ENCODE peak calls at places on chromosomes 12 and 14, in nine cellular contexts. One of them, this sample, is unnamed.

GRCh38 chr14:90784621-90785270 is 31.5 kb downstream of the TTC7B start:
- DNase-seq in EL: no peak
- DNase-seq in Peyer's patch: no peak
- DNase-seq in cerebellum: no peak
- DNase-seq in Jurkat, Clone E6-1: no peak
- DNase-seq in iris pigment epithelial cell: no peak
- DNase-seq in ureter: no peak
- DNase-seq in fibroblast of pulmonary artery: no peak
- DNase-seq in IMR-90: no peak
- DNase-seq in this sample: no peak

GRCh38 chr14:102873546-102874061 is 48.9 kb upstream of the AMN start:
- DNase-seq in IMR-90: no peak
- DNase-seq in fibroblast of pulmonary artery: no peak
- DNase-seq in cerebellum: no peak
- DNase-seq in Jurkat, Clone E6-1: no peak
- DNase-seq in Peyer's patch: peak; percentile 69
- DNase-seq in EL: no peak
- DNase-seq in iris pigment epithelial cell: no peak
- DNase-seq in ureter: no peak
- DNase-seq in this sample: no peak

GRCh38 chr12:123893276-123893675 is 79.4 kb downstream of the CCDC92 start:
- DNase-seq in EL: no peak
- DNase-seq in fibroblast of pulmonary artery: no peak
- DNase-seq in iris pigment epithelial cell: no peak
- DNase-seq in cerebellum: no peak
- DNase-seq in ureter: no peak
- DNase-seq in Jurkat, Clone E6-1: no peak
- DNase-seq in IMR-90: no peak
- DNase-seq in Peyer's patch: no peak
- DNase-seq in this sample: no peak

GRCh38 chr12:104615048-104615561 is 158.4 kb downstream of the CHST11 start:
- DNase-seq in ureter: no peak
- DNase-seq in iris pigment epithelial cell: no peak
- DNase-seq in IMR-90: no peak
- DNase-seq in EL: no peak
- DNase-seq in Peyer's patch: no peak
- DNase-seq in cerebellum: peak; percentile 67
- DNase-seq in fibroblast of pulmonary artery: peak; percentile 46
- DNase-seq in Jurkat, Clone E6-1: no peak
- DNase-seq in this sample: no peak

GRCh38 chr12:96427269-96427729 is 27.1 kb upstream of the CDK17 start:
- DNase-seq in IMR-90: peak; percentile 100
- DNase-seq in Jurkat, Clone E6-1: no peak
- DNase-seq in ureter: no peak
- DNase-seq in fibroblast of pulmonary artery: peak; percentile 100
- DNase-seq in cerebellum: no peak
- DNase-seq in Peyer's patch: peak; percentile 50
- DNase-seq in iris pigment epithelial cell: peak; percentile 100
- DNase-seq in EL: peak; percentile 100
- DNase-seq in this sample: no peak

GRCh38 chr12:24555730-24556129 is 393.2 kb downstream of the BCAT1 start:
- DNase-seq in EL: no peak
- DNase-seq in IMR-90: no peak
- DNase-seq in Peyer's patch: no peak
- DNase-seq in ureter: no peak
- DNase-seq in cerebellum: no peak
- DNase-seq in iris pigment epithelial cell: no peak
- DNase-seq in Jurkat, Clone E6-1: no peak
- DNase-seq in fibroblast of pulmonary artery: no peak
- DNase-seq in this sample: no peak

GRCh38 chr12:4270670-4271432 is 2.7 kb upstream of the CCND2 start:
- DNase-seq in EL: no peak
- DNase-seq in Peyer's patch: peak; percentile 78
- DNase-seq in iris pigment epithelial cell: peak; percentile 17
- DNase-seq in Jurkat, Clone E6-1: no peak
- DNase-seq in IMR-90: no peak
- DNase-seq in fibroblast of pulmonary artery: peak; percentile 23
- DNase-seq in ureter: peak; percentile 62
- DNase-seq in cerebellum: no peak
- DNase-seq in this sample: no peak

GRCh38 chr14:25103261-25103660 is 53.3 kb upstream of the STXBP6 start:
- DNase-seq in fibroblast of pulmonary artery: no peak
- DNase-seq in Peyer's patch: no peak
- DNase-seq in iris pigment epithelial cell: no peak
- DNase-seq in IMR-90: no peak
- DNase-seq in Jurkat, Clone E6-1: no peak
- DNase-seq in cerebellum: no peak
- DNase-seq in EL: no peak
- DNase-seq in ureter: no peak
- DNase-seq in this sample: no peak

GRCh38 chr12:103817791-103818190 is 23.2 kb downstream of the NT5DC3 start:
- DNase-seq in Jurkat, Clone E6-1: no peak
- DNase-seq in Peyer's patch: no peak
- DNase-seq in iris pigment epithelial cell: no peak
- DNase-seq in EL: no peak
- DNase-seq in IMR-90: no peak
- DNase-seq in cerebellum: no peak
- DNase-seq in fibroblast of pulmonary artery: no peak
- DNase-seq in ureter: no peak
- DNase-seq in this sample: no peak

GRCh38 chr14:34099630-34100029 is 148.8 kb upstream of the EGLN3 start:
- DNase-seq in ureter: no peak
- DNase-seq in iris pigment epithelial cell: no peak
- DNase-seq in EL: no peak
- DNase-seq in fibroblast of pulmonary artery: no peak
- DNase-seq in Jurkat, Clone E6-1: no peak
- DNase-seq in Peyer's patch: no peak
- DNase-seq in cerebellum: no peak
- DNase-seq in IMR-90: no peak
- DNase-seq in this sample: no peak

GRCh38 chr12:24200013-24200412 is 250.5 kb upstream of the SOX5 start:
- DNase-seq in fibroblast of pulmonary artery: no peak
- DNase-seq in Peyer's patch: no peak
- DNase-seq in EL: no peak
- DNase-seq in cerebellum: no peak
- DNase-seq in ureter: no peak
- DNase-seq in IMR-90: no peak
- DNase-seq in Jurkat, Clone E6-1: no peak
- DNase-seq in iris pigment epithelial cell: no peak
- DNase-seq in this sample: no peak

GRCh38 chr12:6860116-6860515 is 7.2 kb upstream of the TPI1 start:
- DNase-seq in Peyer's patch: no peak
- DNase-seq in iris pigment epithelial cell: no peak
- DNase-seq in ureter: no peak
- DNase-seq in cerebellum: no peak
- DNase-seq in IMR-90: no peak
- DNase-seq in Jurkat, Clone E6-1: no peak
- DNase-seq in EL: no peak
- DNase-seq in fibroblast of pulmonary artery: no peak
- DNase-seq in this sample: no peak

GRCh38 chr12:75644472-75645072 is 133.2 kb upstream of the KRR1 start:
- DNase-seq in fibroblast of pulmonary artery: no peak
- DNase-seq in Peyer's patch: no peak
- DNase-seq in cerebellum: no peak
- DNase-seq in Jurkat, Clone E6-1: no peak
- DNase-seq in EL: no peak
- DNase-seq in iris pigment epithelial cell: no peak
- DNase-seq in ureter: no peak
- DNase-seq in IMR-90: no peak
- DNase-seq in this sample: no peak

GRCh38 chr12:46886541-46887041 is 60.8 kb upstream of the SLC38A4 start:
- DNase-seq in ureter: no peak
- DNase-seq in cerebellum: no peak
- DNase-seq in fibroblast of pulmonary artery: peak; percentile 11
- DNase-seq in Jurkat, Clone E6-1: no peak
- DNase-seq in iris pigment epithelial cell: peak; percentile 52
- DNase-seq in IMR-90: peak; percentile 51
- DNase-seq in EL: peak; percentile 90
- DNase-seq in Peyer's patch: no peak
- DNase-seq in this sample: no peak

GRCh38 chr12:76029982-76030377 is 1.6 kb downstream of the PHLDA1 start:
- DNase-seq in Peyer's patch: no peak
- DNase-seq in Jurkat, Clone E6-1: no peak
- DNase-seq in EL: peak; percentile 51
- DNase-seq in iris pigment epithelial cell: no peak
- DNase-seq in IMR-90: peak; percentile 49
- DNase-seq in ureter: no peak
- DNase-seq in fibroblast of pulmonary artery: peak; percentile 74
- DNase-seq in cerebellum: no peak
- DNase-seq in this sample: no peak

GRCh38 chr12:128644664-128645296 is 179.0 kb downstream of the SLC15A4 start:
- DNase-seq in EL: no peak
- DNase-seq in cerebellum: no peak
- DNase-seq in fibroblast of pulmonary artery: no peak
- DNase-seq in ureter: no peak
- DNase-seq in Jurkat, Clone E6-1: peak; percentile 33
- DNase-seq in iris pigment epithelial cell: no peak
- DNase-seq in Peyer's patch: peak; percentile 84
- DNase-seq in IMR-90: no peak
- DNase-seq in this sample: peak; percentile 54

GRCh38 chr12:51823875-51824565 is 24.5 kb downstream of the FIGNL2 start:
- DNase-seq in EL: peak; percentile 72
- DNase-seq in Jurkat, Clone E6-1: peak; percentile 64
- DNase-seq in Peyer's patch: no peak
- DNase-seq in IMR-90: peak; percentile 73
- DNase-seq in ureter: no peak
- DNase-seq in cerebellum: peak; percentile 84
- DNase-seq in iris pigment epithelial cell: peak; percentile 66
- DNase-seq in fibroblast of pulmonary artery: peak; percentile 81
- DNase-seq in this sample: peak; percentile 81

GRCh38 chr12:111367661-111368221 is 1.2 kb downstream of the PHETA1 start:
- DNase-seq in cerebellum: no peak
- DNase-seq in EL: peak; percentile 15
- DNase-seq in Peyer's patch: peak; percentile 83
- DNase-seq in Jurkat, Clone E6-1: no peak
- DNase-seq in fibroblast of pulmonary artery: peak; percentile 32
- DNase-seq in iris pigment epithelial cell: peak; percentile 39
- DNase-seq in ureter: no peak
- DNase-seq in IMR-90: peak; percentile 15
- DNase-seq in this sample: no peak

GRCh38 chr14:55913324-55914035 is 204.7 kb upstream of the PELI2 start:
- DNase-seq in EL: no peak
- DNase-seq in cerebellum: no peak
- DNase-seq in fibroblast of pulmonary artery: peak; percentile 78
- DNase-seq in Jurkat, Clone E6-1: no peak
- DNase-seq in Peyer's patch: no peak
- DNase-seq in iris pigment epithelial cell: peak; percentile 25
- DNase-seq in ureter: no peak
- DNase-seq in IMR-90: peak; percentile 56
- DNase-seq in this sample: no peak